ENCODE peak calls at places on chromosomes 6 and 20, in six cellular contexts. M is NAMALWA; J is memory B cell; L is aorta; E is lower lobe of right lung; K is activated CD4-positive, alpha-beta memory T cell treated with anti-CD3 and anti-CD28 coated beads, Interleukin-2, amount 10 ng/mL, durations not matched to agents 7 days and 5 days. W is an unnamed sample.

GRCh38 chr20:46158476-46158987 is 40.4 kb downstream of the CD40 start:
- DNase-seq in E (no peak), J (no peak), K (no peak), M (no peak), L (no peak), W (no peak)

GRCh38 chr6:6366778-6367177 is 46.3 kb upstream of the F13A1 start:
- DNase-seq in E (no peak), K (no peak), J (no peak), L (no peak), M (no peak), W (no peak)

GRCh38 chr6:103122766-103123601 is 1729.5 kb downstream of the GRIK2 start:
- DNase-seq in J (no peak), K (no peak), L (peak), E (peak), M (peak), W (no peak)

GRCh38 chr20:41079066-41079465 is 50.4 kb downstream of the TOP1 start:
- DNase-seq in M (no peak), J (no peak), E (no peak), L (no peak), K (no peak), W (no peak)

GRCh38 chr6:12354499-12354898 is 64.3 kb downstream of the EDN1 start:
- DNase-seq in J (no peak), K (no peak), M (peak), L (no peak), E (no peak), W (no peak)

GRCh38 chr6:11044712-11045167 is 635 bp upstream of the ELOVL2 start:
- DNase-seq in E (no peak), J (no peak), K (no peak), M (no peak), L (no peak), W (no peak)

GRCh38 chr6:25637211-25637610 is 14.8 kb upstream of the SCGN start:
- DNase-seq in J (no peak), M (no peak), L (no peak), E (no peak), K (no peak), W (no peak)

GRCh38 chr6:113642714-113643442 is 214.3 kb upstream of the MARCKS start:
- DNase-seq in M (peak), J (no peak), K (no peak), L (no peak), E (no peak), W (no peak)

GRCh38 chr6:169454204-169454871 is 200.7 kb upstream of the THBS2 start:
- DNase-seq in E (no peak), L (no peak), J (no peak), K (no peak), M (no peak), W (no peak)

GRCh38 chr6:161727063-161727462 is 453.2 kb upstream of the AGPAT4 start:
- DNase-seq in E (no peak), J (no peak), M (no peak), K (no peak), L (no peak), W (no peak)

GRCh38 chr6:163176097-163176496 is 238.4 kb upstream of the QKI start:
- DNase-seq in M (no peak), L (no peak), J (no peak), E (no peak), K (no peak), W (no peak)

GRCh38 chr20:1533059-1533458 is 24.4 kb downstream of the SIRPD start:
- DNase-seq in L (no peak), J (no peak), M (no peak), E (no peak), K (no peak), W (no peak)